ENCODE peak calls at places on chromosomes 6 and 20, in five cellular contexts. L, T, A, H and M are unnamed samples.

GRCh38 chr20:23482138-23482537 is 8.8 kb upstream of the CST8 start:
- DNase-seq in L (no peak), T (no peak), A (no peak), H (no peak), M (no peak)

GRCh38 chr6:6503186-6503585 is 85.3 kb upstream of the LY86 start:
- DNase-seq in H (no peak), A (no peak), T (no peak), L (no peak), M (no peak)

GRCh38 chr6:48476257-48476656 is 365.3 kb upstream of the PTCHD4 start:
- DNase-seq in L (no peak), H (no peak), T (no peak), A (no peak), M (no peak)

GRCh38 chr6:132459605-132459952 is 53.3 kb downstream of the STX7 start:
- DNase-seq in H (no peak), L (no peak), T (no peak), A (no peak), M (no peak)

GRCh38 chr20:54680872-54681297 is 205.5 kb downstream of the DOK5 start:
- DNase-seq in H (peak; percentile 42), T (no peak), L (peak; percentile 61), A (peak; percentile 15), M (peak; percentile 57)

GRCh38 chr6:123841067-123841896 is 37.6 kb downstream of the NKAIN2 start:
- DNase-seq in L (no peak), H (no peak), A (no peak), T (no peak), M (no peak)

GRCh38 chr6:142417331-142417750 is 115.5 kb downstream of the ADGRG6 start:
- DNase-seq in A (no peak), T (no peak), H (no peak), L (no peak), M (no peak)

GRCh38 chr6:83311231-83311630 is 118.1 kb downstream of the RWDD2A start:
- DNase-seq in L (no peak), H (no peak), T (no peak), A (no peak), M (no peak)

GRCh38 chr6:31403283-31403989 is at the start of gene MICA:
- DNase-seq in T (peak; percentile 90), H (peak; percentile 73), A (peak; percentile 79), L (peak; percentile 96), M (peak; percentile 93)

GRCh38 chr6:160990847-160991410 is 640 bp upstream of the MAP3K4 start:
- DNase-seq in H (no peak), L (no peak), T (no peak), A (no peak), M (no peak)

GRCh38 chr6:166168616-166169548 is 1.2 kb upstream of the TBXT start:
- DNase-seq in T (no peak), H (no peak), L (no peak), A (no peak), M (no peak)

GRCh38 chr6:147651249-147652063 is 143.0 kb downstream of the SAMD5 start:
- DNase-seq in T (no peak), L (peak; percentile 31), H (no peak), A (no peak), M (peak; percentile 12)

GRCh38 chr6:130244728-130245127 is 22.0 kb upstream of the SAMD3 start:
- DNase-seq in T (no peak), L (no peak), A (no peak), H (no peak), M (no peak)

GRCh38 chr20:17849901-17850673 is 118.5 kb downstream of the SNX5 start:
- DNase-seq in H (no peak), T (peak; percentile 79), L (no peak), A (peak; percentile 90), M (no peak)

GRCh38 chr20:57513199-57513598 is 11.7 kb downstream of the CTCFL start:
- DNase-seq in L (no peak), T (no peak), H (no peak), A (no peak), M (no peak)

GRCh38 chr6:14270925-14271791 is 153.6 kb downstream of the CD83 start:
- DNase-seq in T (no peak), L (peak; percentile 70), H (no peak), A (peak; percentile 99), M (no peak)

GRCh38 chr6:145051661-145052060 is 683.7 kb downstream of the EPM2A start:
- DNase-seq in T (no peak), A (no peak), L (no peak), H (no peak), M (no peak)

GRCh38 chr6:99114769-99115406 is 167.1 kb upstream of the FBXL4 start:
- DNase-seq in H (no peak), L (no peak), T (no peak), A (no peak), M (no peak)

GRCh38 chr6:35049346-35049745 is 91.8 kb downstream of the TCP11 start:
- DNase-seq in T (no peak), L (no peak), H (no peak), A (no peak), M (no peak)
- H3K27ac ChIP-seq in T (peak overlapping the region; percentile 23), L (no peak overlapping the region), H (no peak overlapping the region), A (no peak overlapping the region), M (no peak overlapping the region)

DNA sequence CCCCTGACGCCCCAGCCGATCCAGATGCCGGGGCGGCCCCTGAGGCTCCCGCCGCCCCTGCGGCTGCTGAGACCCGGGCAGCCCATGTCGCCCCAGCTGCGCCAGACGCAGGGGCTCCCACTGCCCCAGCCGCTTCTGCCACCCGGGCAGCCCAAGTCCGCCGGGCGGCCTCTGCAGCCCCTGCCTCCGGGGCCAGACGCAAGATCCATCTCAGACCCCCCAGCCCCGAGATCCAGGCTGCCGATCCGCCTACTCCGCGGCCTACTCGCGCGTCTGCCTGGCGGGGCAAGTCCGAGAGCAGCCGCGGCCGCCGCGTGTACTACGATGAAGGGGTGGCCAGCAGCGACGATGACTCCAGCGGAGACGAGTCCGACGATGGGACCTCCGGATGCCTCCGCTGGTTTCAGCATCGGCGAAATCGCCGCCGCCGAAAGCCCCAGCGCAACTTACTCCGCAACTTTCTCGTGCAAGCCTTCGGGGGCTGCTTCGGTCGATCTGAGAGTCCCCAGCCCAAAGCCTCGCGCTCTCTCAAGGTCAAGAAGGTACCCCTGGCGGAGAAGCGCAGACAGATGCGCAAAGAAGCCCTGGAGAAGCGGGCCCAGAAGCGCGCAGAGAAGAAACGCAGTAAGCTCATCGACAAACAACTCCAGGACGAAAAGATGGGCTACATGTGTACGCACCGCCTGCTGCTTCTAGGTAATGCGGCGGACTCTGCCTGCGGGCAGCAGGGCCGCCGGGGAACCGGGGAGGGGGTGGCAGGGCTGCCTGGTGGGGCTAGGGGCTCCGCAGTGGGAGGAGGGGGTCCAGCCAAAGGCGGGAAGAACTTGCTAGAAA is 2.3 kb downstream of the GNAS start:
- DNase-seq in L (no peak), H (no peak), T (no peak), A (no peak), M (peak; percentile 71)
- H3K9me3 ChIP-seq in L (no peaks in the 10 kb centered on the region), H (no peaks in the 10 kb centered on the region), T (no peaks in the 10 kb centered on the region), A (no peaks in the 10 kb centered on the region), M (no peaks in the 10 kb centered on the region)

GRCh38 chr6:108760158-108761050 is 87.8 kb upstream of the ARMC2 start:
- DNase-seq in H (no peak), L (no peak), T (no peak), A (no peak), M (peak; percentile 11)
- H3K27ac ChIP-seq in H (no peak overlapping the region), L (no peak overlapping the region), T (peak overlapping the region; percentile 21), A (no peak overlapping the region), M (no peak overlapping the region)

GRCh38 chr6:168394606-168395005 is 46.4 kb upstream of the SMOC2 start:
- DNase-seq in L (no peak), H (no peak), T (no peak), A (no peak), M (peak; percentile 31)

GRCh38 chr6:168397011-168397410 is 44.0 kb upstream of the SMOC2 start:
- DNase-seq in A (no peak), H (no peak), T (no peak), L (no peak), M (no peak)

GRCh38 chr6:168390746-168391400 is 50.1 kb upstream of the SMOC2 start:
- DNase-seq in L (no peak), H (no peak), A (no peak), T (no peak), M (peak; percentile 49)

GRCh38 chr6:168395983-168396382 is 45.0 kb upstream of the SMOC2 start:
- DNase-seq in A (no peak), L (no peak), H (no peak), T (no peak), M (no peak)

DNA sequence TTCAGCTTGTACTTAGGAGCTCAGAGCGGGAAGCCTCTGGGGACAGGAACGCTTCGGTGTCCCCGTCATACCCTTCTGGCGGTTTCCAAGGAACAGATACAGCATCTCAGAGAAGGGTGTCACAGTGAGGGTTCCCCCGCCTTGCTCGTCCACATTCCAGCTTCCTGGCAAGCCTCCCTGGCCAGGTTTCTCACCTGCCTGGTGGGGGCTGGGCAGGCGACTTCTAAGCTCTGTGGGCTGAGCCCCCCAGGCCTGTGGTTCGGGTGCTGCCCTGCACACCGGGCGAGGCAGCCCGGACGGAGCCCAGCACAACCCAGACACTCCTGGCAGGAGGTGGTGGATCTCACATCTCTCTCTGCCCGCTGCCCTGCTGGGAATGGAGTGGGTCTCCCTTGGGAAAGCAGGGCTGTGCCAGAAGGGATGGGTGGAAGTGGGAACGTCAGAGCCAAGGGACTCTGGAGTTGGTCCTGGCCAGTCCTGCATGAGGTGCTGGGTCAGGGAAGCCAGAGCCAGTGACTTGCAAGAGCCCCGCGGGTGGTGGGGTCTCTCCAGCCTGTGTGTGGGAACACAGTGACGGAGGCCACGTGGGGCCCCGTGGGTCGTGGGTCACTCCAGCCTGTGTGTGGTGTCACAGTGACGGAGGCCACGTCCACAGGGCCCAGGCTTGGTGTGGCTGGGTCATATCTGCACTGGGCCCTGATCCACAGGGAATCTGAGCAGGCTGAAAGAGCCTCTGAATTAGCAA is 47.7 kb upstream of the SMOC2 start:
- DNase-seq in H (no peak), A (no peak), L (no peak), T (no peak), M (no peak)
- H3K9me3 ChIP-seq in H (no peaks in the 10 kb centered on the region), A (no peaks in the 10 kb centered on the region), L (no peaks in the 10 kb centered on the region), T (no peaks in the 10 kb centered on the region), M (no peaks in the 10 kb centered on the region)

GRCh38 chr6:84422380-84422968 is 195.0 kb upstream of the CEP162 start:
- DNase-seq in L (peak; percentile 75), A (peak; percentile 31), T (no peak), H (no peak), M (no peak)
- H3K27ac ChIP-seq in L (no peak overlapping the region), A (no peak overlapping the region), T (no peak overlapping the region), H (no peak overlapping the region), M (no peak overlapping the region)

DNA sequence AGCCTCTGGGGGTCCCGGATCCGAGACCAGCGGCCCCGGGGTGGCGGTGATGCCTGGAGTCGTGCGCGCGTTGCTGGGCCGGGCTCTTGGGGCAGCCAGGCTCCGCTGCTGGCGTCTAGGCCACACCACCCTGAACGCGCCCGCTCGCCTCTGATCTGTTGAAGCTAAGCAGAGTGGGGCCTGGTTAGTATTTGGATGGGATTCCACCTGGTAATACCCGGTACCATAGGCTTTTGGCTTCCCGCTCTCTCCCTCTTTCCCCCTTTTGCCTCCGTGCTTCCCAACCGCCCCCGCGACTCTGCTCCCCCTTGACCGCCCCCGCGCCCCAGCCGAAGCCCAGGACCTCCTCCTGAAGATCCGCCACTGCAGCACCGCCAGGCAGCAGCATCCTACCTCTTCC is 1383.5 kb upstream of the DEFB115 start:
- DNase-seq in L (peak; percentile 39), H (peak; percentile 55), T (no peak), A (no peak), M (peak; percentile 94)
- H3K9me3 ChIP-seq in L (peaks cover 3% of the 10 kb centered on the region), H (no peaks in the 10 kb centered on the region), T (no peaks in the 10 kb centered on the region), A (no peaks in the 10 kb centered on the region), M (no peaks in the 10 kb centered on the region)

GRCh38 chr20:48180637-48181036 is 395.4 kb upstream of the SULF2 start:
- DNase-seq in T (no peak), A (no peak), H (no peak), L (no peak), M (no peak)
- H3K27ac ChIP-seq in T (no peak overlapping the region), A (no peak overlapping the region), H (no peak overlapping the region), L (no peak overlapping the region), M (no peak overlapping the region)